ENCODE peak calls at places on chromosomes 3 and 15, in six cellular contexts. Q is mesendoderm, D is IMR-90, M is neuronal stem cell, Y is H1, Z is trophoblast cell. S is an unnamed sample.

GRCh38 chr15:52912172-52912571 is 122.0 kb upstream of the ONECUT1 start:
- DNase-seq in Z (no peak), M (no peak), Y (no peak), Q (peak), D (no peak), S (no peak)

GRCh38 chr3:153768559-153769469 is 352.4 kb upstream of the ARHGEF26 start:
- DNase-seq in Q (peak), Z (peak), D (peak), Y (peak), M (peak), S (peak)

GRCh38 chr3:136989781-136990524 is 32.2 kb downstream of the IL20RB start:
- DNase-seq in D (no peak), Z (no peak), Q (no peak), Y (no peak), M (no peak), S (no peak)

GRCh38 chr3:171890398-171890797 is 47.2 kb downstream of the TMEM212 start:
- DNase-seq in M (no peak), Q (no peak), Z (no peak), Y (no peak), D (no peak), S (peak)

GRCh38 chr3:72768976-72769375 is 79.3 kb downstream of the SHQ1 start:
- DNase-seq in Y (no peak), D (no peak), Z (no peak), M (no peak), Q (no peak), S (no peak)

GRCh38 chr15:42062284-42062806 is 32.0 kb downstream of the PLA2G4D start:
- DNase-seq in Z (no peak), Y (no peak), M (no peak), D (no peak), Q (no peak), S (no peak)

GRCh38 chr15:69793783-69794451 is 303.8 kb downstream of the TLE3 start:
- DNase-seq in D (no peak), M (no peak), Y (no peak), Q (no peak), Z (no peak), S (no peak)

GRCh38 chr15:73330206-73331051 is 38.3 kb downstream of the HCN4 start:
- DNase-seq in Z (no peak), Y (no peak), Q (peak), M (no peak), D (no peak), S (no peak)

GRCh38 chr15:88658972-88659931 is 20.4 kb downstream of the ISG20 start:
- DNase-seq in Q (no peak), Z (no peak), M (no peak), Y (no peak), D (peak), S (no peak)

GRCh38 chr15:38670142-38671002 is 105.8 kb upstream of the RASGRP1 start:
- DNase-seq in D (no peak), Q (no peak), Y (no peak), M (no peak), Z (no peak), S (no peak)

GRCh38 chr3:98786364-98786930 is 23.3 kb downstream of the ST3GAL6 start:
- DNase-seq in Z (peak), Y (no peak), D (no peak), Q (no peak), M (no peak), S (no peak)

GRCh38 chr15:60745469-60745971 is 266.6 kb upstream of the ICE2 start:
- DNase-seq in M (no peak), Q (no peak), D (peak), Y (no peak), Z (no peak), S (peak)

GRCh38 chr15:67013696-67014095 is 51.7 kb upstream of the SMAD3 start:
- DNase-seq in Q (peak), M (peak), D (peak), Y (no peak), Z (no peak), S (peak)

GRCh38 chr3:169923189-169923588 is 11.8 kb downstream of the SAMD7 start:
- DNase-seq in Q (no peak), Y (no peak), Z (no peak), D (no peak), M (no peak), S (no peak)

GRCh38 chr3:25652921-25653320 is 11.8 kb downstream of the TOP2B start:
- DNase-seq in Z (no peak), Y (no peak), D (peak), Q (no peak), M (no peak), S (no peak)

GRCh38 chr3:62151591-62151990 is 221.8 kb downstream of the FEZF2 start:
- DNase-seq in Z (peak), Y (no peak), D (peak), Q (no peak), M (no peak), S (no peak)

GRCh38 chr3:121834079-121834730 is 655 bp downstream of the IQCB1 start:
- DNase-seq in M (no peak), Y (no peak), D (peak), Z (no peak), Q (no peak), S (no peak)

GRCh38 chr3:25428003-25428861 is at the start of gene RARB:
- DNase-seq in Z (peak), D (peak), M (peak), Y (peak), Q (peak), S (peak)

GRCh38 chr3:78139166-78139565 is 1099.3 kb downstream of the ROBO2 start:
- DNase-seq in M (no peak), Q (no peak), Y (no peak), D (peak), Z (no peak), S (peak)

GRCh38 chr3:196634224-196634623 is 5.3 kb upstream of the NRROS start:
- DNase-seq in Y (no peak), Q (no peak), Z (peak), D (no peak), M (no peak), S (no peak)
- H3K4me3 ChIP-seq in Y (no peak), Q (no peak), Z (no peak), D (no peak), M (no peak), S (no peak)

DNA sequence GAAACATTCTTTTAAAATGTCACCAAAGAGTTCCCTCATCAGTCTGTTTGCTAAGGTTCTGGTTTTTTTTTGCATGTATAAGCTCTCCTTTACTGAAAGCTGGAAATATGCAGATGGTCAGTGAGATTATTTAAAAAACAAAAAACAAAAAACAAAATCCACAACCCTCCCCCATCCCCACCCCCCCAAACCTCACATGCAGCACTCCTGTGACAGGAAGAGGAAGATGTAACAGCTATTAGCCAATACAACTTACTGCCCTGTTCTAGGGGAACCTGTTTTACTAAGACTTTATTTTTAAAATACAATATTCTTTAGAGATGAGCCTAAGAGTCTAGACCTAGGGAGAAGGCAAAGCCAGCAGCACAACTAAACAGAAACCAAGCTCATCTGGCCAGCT is 39.5 kb downstream of the ANP32A start:
- DNase-seq in Z (no peak), Q (no peak), M (no peak), Y (no peak), D (no peak), S (no peak)
- H3K23ac ChIP-seq in Z (no peak), Q (no peak), M (no peak), Y (no peak), D (no peak), S (no peak)

DNA sequence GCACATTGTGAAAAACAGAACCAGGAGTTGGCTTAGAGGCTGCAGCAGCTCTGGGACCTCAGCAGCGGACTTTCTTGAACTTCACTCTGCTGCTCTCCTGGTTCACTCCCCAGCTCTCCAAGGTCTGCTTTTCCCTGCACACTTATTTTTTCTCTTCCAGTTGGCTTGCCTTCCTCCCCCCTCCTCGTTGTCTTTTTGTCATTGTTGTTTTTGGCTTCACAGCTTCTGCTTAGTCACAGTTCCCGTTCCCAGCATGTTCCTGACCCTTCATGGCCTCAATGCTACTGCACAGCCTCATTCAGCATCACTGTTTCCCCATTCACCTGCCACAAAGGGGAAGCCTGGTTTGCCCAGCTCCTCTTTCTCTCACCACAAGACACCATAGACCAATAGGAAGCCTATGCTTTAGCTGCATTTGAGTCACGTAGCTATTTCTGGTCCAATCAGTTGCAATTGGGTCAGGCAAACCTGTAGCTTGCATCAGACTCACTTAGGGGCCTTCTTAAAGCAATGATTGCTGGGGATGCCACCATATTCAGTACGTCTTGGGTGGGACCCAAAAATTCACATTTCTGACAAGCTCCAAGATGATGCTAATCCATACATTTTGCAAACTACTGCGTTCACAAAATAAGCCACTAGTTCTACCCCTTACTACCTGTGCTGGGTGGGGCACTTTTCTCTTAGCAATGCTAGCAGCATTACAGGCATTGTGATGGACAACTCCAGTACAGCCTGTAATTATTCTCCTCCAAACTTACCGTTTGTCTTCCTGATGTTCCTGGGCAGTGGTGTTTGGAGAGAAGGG is 7.8 kb upstream of the SUMF1 start:
- DNase-seq in M (peak), D (peak), Q (no peak), Z (no peak), Y (no peak), S (peak)
- H3K4me3 ChIP-seq in M (no peak), D (no peak), Q (no peak), Z (no peak), Y (no peak), S (no peak)

DNA sequence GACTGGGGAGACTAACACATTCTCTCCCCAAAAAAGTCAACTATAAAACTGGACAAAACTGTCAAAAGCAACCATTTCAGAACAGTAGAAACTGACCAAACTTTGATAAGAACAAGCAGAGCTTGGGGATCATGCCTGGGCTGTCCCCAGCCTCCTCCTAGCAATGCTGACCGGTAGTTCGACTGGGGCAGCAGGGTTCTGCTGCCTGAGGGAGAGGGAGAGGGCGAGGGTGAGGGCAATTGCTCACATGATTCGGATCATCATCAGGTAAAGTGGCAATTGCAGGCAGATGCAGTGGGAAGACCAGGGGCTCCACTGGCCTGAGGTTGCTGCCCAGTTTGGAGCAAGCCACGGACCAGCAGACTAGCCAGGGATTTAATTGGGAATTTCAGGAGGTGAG is 88.6 kb downstream of the OSBPL10 start:
- DNase-seq in Y (no peak), Q (peak), D (no peak), Z (peak), M (no peak), S (no peak)
- H3K23ac ChIP-seq in Y (no peak), Q (no peak), D (no peak), Z (no peak), M (no peak), S (no peak)

GRCh38 chr15:99014803-99015676 is 7.4 kb upstream of the PGPEP1L start:
- DNase-seq in Y (peak), M (peak), D (peak), Q (peak), Z (peak), S (peak)
- H3K4me3 ChIP-seq in Y (peak), M (peak), D (peak), Q (peak), Z (peak), S (peak)

DNA sequence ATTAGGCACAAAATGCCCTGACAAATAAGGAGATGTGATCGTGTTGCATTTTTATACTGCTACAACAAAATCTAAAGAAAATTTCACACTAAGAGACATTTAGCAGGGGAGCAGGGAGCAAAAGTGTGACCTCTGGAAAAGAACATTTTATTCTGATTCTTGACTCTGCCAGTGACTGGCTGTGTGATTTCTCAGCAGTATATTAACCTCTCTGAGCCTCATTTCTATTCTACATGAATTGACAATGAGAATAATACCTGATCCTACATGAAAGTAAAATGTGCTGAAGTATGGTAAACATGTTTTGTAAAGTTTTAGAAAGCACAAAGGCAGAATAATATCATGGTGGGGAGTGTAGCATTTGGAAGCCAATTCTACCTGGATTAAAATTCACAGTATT is 273.3 kb downstream of the SLC9A9 start:
- DNase-seq in Q (no peak), D (no peak), Z (no peak), Y (no peak), M (no peak), S (no peak)
- H3K23ac ChIP-seq in Q (no peak), D (no peak), Z (no peak), Y (no peak), M (no peak), S (no peak)

DNA sequence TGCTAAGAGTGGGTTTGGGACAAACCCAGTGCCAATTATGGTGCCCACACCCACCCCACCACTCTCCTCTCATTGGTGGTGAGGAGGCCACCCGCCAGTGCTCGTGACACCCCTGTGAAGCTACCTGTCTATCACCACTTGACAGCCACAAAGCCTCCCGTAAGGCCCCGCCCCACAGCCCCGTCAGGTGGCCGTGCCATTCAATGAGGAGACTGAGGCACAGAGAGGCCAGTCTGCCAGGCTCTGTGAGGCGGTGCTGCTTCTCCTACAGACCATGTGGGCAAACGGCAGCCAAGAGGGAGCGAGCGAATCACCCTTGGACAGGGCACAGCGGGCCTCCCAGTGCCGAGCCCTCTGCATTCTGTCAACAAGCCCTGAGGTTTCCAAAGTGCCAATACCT is 53.5 kb downstream of the IQSEC1 start:
- DNase-seq in Z (no peak), Q (peak), D (no peak), M (no peak), Y (no peak), S (no peak)
- H3K4me3 ChIP-seq in Z (no peak), Q (no peak), D (no peak), M (no peak), Y (no peak), S (peak)

GRCh38 chr3:177195941-177196472 is 1.3 kb downstream of the TBL1XR1 start:
- DNase-seq in Z (no peak), Y (no peak), M (peak), D (no peak), Q (no peak), S (peak)

GRCh38 chr3:177196473-177197040 is 725 bp downstream of the TBL1XR1 start:
- DNase-seq in M (peak), Z (no peak), Q (peak), D (peak), Y (no peak), S (peak)

GRCh38 chr3:177197934-177198484 is 727 bp upstream of the TBL1XR1 start:
- DNase-seq in Y (no peak), M (no peak), D (no peak), Z (no peak), Q (no peak), S (peak)

GRCh38 chr3:177195242-177195940 is 1.9 kb downstream of the TBL1XR1 start:
- DNase-seq in D (no peak), Z (no peak), Q (peak), Y (no peak), M (no peak), S (peak)

GRCh38 chr3:177197041-177197933 is at the start of gene TBL1XR1:
- DNase-seq in D (peak), M (peak), Z (peak), Q (peak), Y (peak), S (peak)
- H3K23ac ChIP-seq in D (peak), M (no peak), Z (no peak), Q (peak), Y (peak), S (peak)

GRCh38 chr3:29293371-29293770 is 12.5 kb downstream of the RBMS3 start:
- DNase-seq in Q (no peak), M (no peak), D (peak), Z (no peak), Y (no peak), S (no peak)
- H3K4me3 ChIP-seq in Q (no peak), M (no peak), D (no peak), Z (no peak), Y (no peak), S (no peak)

DNA sequence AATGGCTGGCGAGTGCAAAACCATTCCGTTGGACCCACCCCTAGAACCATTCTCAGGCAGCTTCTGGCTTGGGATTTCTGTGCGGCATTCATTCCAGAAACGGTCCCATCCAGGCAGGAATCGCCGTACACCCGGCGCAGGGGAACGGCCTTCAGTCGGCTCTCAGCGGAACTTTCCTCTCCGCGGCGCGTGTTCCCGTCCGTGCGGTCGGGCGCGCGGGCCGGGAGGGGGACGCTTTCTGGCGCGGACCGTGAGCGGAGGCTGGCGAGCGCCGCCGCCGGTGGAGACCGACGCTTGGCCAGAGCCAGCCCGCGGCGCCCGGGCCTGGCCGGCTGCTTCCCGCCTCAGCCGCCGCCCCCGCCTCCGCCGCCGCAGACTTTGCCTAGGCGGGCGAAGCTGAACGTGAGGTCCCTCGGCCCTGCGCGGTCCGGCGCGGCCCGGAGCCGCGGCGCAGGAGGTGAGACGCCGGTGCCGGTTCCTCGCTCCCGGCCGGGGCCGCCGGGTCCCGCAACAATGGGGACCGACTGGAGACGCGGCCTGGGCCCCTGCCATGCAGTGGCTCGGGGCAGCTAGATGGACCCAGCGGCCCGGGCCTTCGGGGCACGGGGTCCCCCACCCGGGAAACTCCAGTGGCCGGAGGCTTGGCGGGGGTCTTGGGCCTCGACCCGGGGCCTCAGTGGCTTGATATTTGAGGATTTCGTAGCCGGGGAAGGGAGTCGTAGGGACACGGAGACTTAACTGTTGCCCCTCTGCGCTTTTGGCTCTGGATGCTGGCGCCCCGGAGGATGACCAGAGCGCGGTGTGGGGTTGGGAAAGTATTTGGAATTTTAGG is at the start of gene RAD54L2:
- DNase-seq in Q (peak), Z (peak), Y (peak), D (peak), M (peak), S (peak)
- H3K23ac ChIP-seq in Q (peak), Z (no peak), Y (no peak), D (peak), M (peak), S (no peak)

S was measured in mesenchymal stem cell.